ENCODE peak calls at places on chromosomes 13 and 19, in eight cellular contexts. F is PC-3, A is stomach, Z is AG09309, S is AG04450, N is WERI-Rb-1, T is GM12865, J is GM23338. X is an unnamed sample.

GRCh38 chr19:1864480-1865171 is 1.2 kb upstream of the KLF16 start:
- DNase-seq in N (peak), S (no peak), A (peak), T (peak), F (peak), J (peak), Z (no peak), X (no peak)

GRCh38 chr13:95301947-95302386 is 716 bp upstream of the ABCC4 start:
- DNase-seq in F (no peak), J (peak), T (no peak), Z (no peak), A (no peak), S (no peak), N (no peak), X (no peak)

GRCh38 chr19:51794865-51795490 is at the start of gene FPR3:
- DNase-seq in A (no peak), S (no peak), T (no peak), N (no peak), J (no peak), F (no peak), Z (peak), X (no peak)

GRCh38 chr19:38632476-38633213 is 13.7 kb downstream of the EIF3K start:
- DNase-seq in F (no peak), N (no peak), J (no peak), T (no peak), A (no peak), Z (no peak), S (no peak), X (no peak)

GRCh38 chr19:18322318-18322758 is 538 bp downstream of the LSM4 start:
- DNase-seq in F (peak), J (peak), T (peak), S (no peak), N (peak), A (peak), Z (no peak), X (no peak)

GRCh38 chr19:13091400-13092161 is 11.1 kb downstream of the LYL1 start:
- DNase-seq in J (peak), S (no peak), T (no peak), F (no peak), Z (peak), A (no peak), N (no peak), X (no peak)

GRCh38 chr19:41695745-41696144 is 7.7 kb upstream of the CEACAM7 start:
- DNase-seq in S (no peak), T (no peak), Z (no peak), A (no peak), F (no peak), J (no peak), N (no peak), X (no peak)

GRCh38 chr19:33194884-33195710 is 967 bp downstream of the LRP3 start:
- DNase-seq in A (peak), J (peak), T (no peak), F (peak), N (peak), Z (no peak), S (no peak), X (no peak)

GRCh38 chr19:40191836-40192646 is 815 bp downstream of the MAP3K10 start:
- DNase-seq in S (no peak), J (peak), N (peak), Z (no peak), F (peak), A (no peak), T (peak), X (no peak)

GRCh38 chr19:16456652-16457194 is 15.0 kb downstream of the EPS15L1 start:
- DNase-seq in S (no peak), A (no peak), F (peak), N (no peak), Z (no peak), J (peak), T (no peak), X (no peak)

GRCh38 chr19:56191115-56191514 is 6.5 kb downstream of the ZSCAN5B start:
- DNase-seq in A (no peak), F (no peak), Z (no peak), N (no peak), T (no peak), J (peak), S (no peak), X (no peak)

GRCh38 chr19:1630012-1630411 is 22.4 kb downstream of the TCF3 start:
- DNase-seq in F (no peak), J (no peak), A (no peak), N (no peak), S (no peak), T (no peak), Z (no peak), X (no peak)

GRCh38 chr13:99908129-99908805 is 63.3 kb downstream of the ZIC5 start:
- DNase-seq in J (no peak), N (no peak), A (peak), T (no peak), S (no peak), Z (no peak), F (no peak), X (no peak)

GRCh38 chr13:109309625-109310363 is 476.6 kb downstream of the IRS2 start:
- DNase-seq in T (no peak), F (no peak), S (no peak), J (no peak), Z (no peak), A (peak), N (no peak), X (no peak)

GRCh38 chr19:10773969-10774368 is 56.1 kb downstream of the DNM2 start:
- DNase-seq in N (no peak), F (peak), A (no peak), J (no peak), S (no peak), Z (no peak), T (peak), X (no peak)

GRCh38 chr13:25662516-25662915 is 290.7 kb downstream of the ATP8A2 start:
- DNase-seq in F (no peak), J (no peak), Z (no peak), A (no peak), N (no peak), T (no peak), S (no peak), X (no peak)

GRCh38 chr13:51764184-51765141 is 39.5 kb downstream of the DHRS12 start:
- DNase-seq in J (no peak), N (no peak), T (peak), S (peak), A (peak), F (peak), Z (peak), X (no peak)

GRCh38 chr13:35514166-35514565 is 37.7 kb upstream of the MAB21L1 start:
- DNase-seq in Z (no peak), T (no peak), N (no peak), F (no peak), J (no peak), S (no peak), A (no peak), X (no peak)

GRCh38 chr13:77800219-77800618 is 102.7 kb downstream of the SLAIN1 start:
- DNase-seq in F (no peak), T (no peak), A (no peak), N (no peak), S (no peak), Z (peak), J (no peak), X (no peak)

GRCh38 chr19:38251564-38252051 is 4.6 kb downstream of the PPP1R14A start:
- DNase-seq in N (no peak), J (peak), S (no peak), T (no peak), A (no peak), Z (no peak), F (no peak), X (no peak)

GRCh38 chr13:41568990-41569387 is 111.6 kb downstream of the RGCC start:
- DNase-seq in T (no peak), S (no peak), F (no peak), A (no peak), J (no peak), N (no peak), Z (peak), X (no peak)

GRCh38 chr13:99269627-99270252 is 11.6 kb upstream of the GPR18 start:
- DNase-seq in F (peak), T (peak), J (peak), Z (peak), S (peak), N (peak), A (no peak), X (no peak)

GRCh38 chr19:31781542-31781941 is 432.3 kb upstream of the TSHZ3 start:
- DNase-seq in F (no peak), J (no peak), N (no peak), Z (no peak), A (no peak), S (no peak), T (no peak), X (no peak)

GRCh38 chr19:9969688-9969975 is 33.3 kb upstream of the OLFM2 start:
- DNase-seq in J (no peak), A (no peak), T (no peak), F (no peak), N (no peak), Z (no peak), S (no peak), X (no peak)

GRCh38 chr19:48110350-48110966 is at the start of gene PLA2G4C:
- DNase-seq in T (peak), S (peak), F (peak), N (peak), J (peak), A (peak), Z (peak), X (peak)

GRCh38 chr13:114097893-114098688 is 34.3 kb downstream of the RASA3 start:
- DNase-seq in J (no peak), S (no peak), N (peak), Z (no peak), T (no peak), A (no peak), F (no peak), X (peak)

GRCh38 chr13:39784347-39784746 is 128.9 kb downstream of the COG6 start:
- DNase-seq in T (no peak), N (no peak), J (no peak), A (no peak), S (peak), Z (no peak), F (no peak), X (no peak)

GRCh38 chr13:39779337-39780270 is 124.1 kb downstream of the COG6 start:
- DNase-seq in J (no peak), N (peak), F (peak), Z (no peak), A (no peak), S (no peak), T (peak), X (no peak)

GRCh38 chr13:39786091-39786490 is 130.6 kb downstream of the COG6 start:
- DNase-seq in Z (no peak), J (no peak), A (no peak), S (no peak), T (no peak), F (no peak), N (peak), X (no peak)

GRCh38 chr13:39781381-39781780 is 125.9 kb downstream of the COG6 start:
- DNase-seq in N (no peak), J (no peak), A (no peak), S (no peak), T (no peak), F (no peak), Z (no peak), X (no peak)

DNA sequence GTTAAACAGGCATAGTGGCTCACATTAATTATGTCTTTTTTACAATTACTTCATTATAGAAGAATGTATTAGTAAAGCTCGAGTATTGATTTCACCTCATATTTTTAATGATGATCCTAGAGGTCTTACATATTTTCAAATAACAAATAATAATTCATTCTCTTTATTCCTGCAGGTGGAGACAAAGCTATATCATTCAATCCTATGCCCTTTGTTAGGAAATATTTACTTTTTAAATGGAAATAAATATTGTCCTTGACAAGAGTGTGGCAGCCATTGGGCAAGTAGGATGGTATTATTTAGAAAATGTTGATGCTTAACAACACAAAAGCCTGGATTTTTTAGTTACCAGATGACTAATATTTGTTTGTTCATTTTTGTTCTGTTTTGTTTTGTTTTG is 127.6 kb downstream of the COG6 start:
- DNase-seq in A (no peak), N (no peak), J (no peak), F (peak), S (no peak), T (no peak), Z (no peak), X (no peak)
- TF ChIP-seq CTCF in A (no peak), N (no peak), J (no peak), F (peak), S (no peak), T (no peak), Z (peak), X (no peak)

DNA sequence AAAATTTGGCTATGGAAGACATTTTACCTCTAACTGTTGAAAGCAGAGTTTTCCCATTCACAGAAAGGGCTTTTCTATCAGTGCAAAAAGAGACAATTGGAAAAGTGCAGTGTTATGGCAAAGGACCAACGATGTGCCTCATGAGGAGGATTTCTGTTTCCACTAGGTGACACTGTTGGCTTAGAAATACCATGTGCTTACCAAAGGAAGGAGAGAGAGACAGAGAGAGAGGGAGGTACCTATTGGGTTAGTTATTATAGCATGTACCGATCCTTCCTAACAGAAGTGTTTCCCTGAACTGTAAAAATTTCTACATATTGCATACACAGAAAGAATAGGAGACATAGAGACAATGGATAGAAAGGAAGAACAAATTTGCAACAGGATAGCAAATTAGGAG is 23.9 kb upstream of the PSG4 start:
- DNase-seq in Z (no peak), S (no peak), A (no peak), F (peak), N (no peak), T (no peak), J (peak), X (no peak)
- TF ChIP-seq CTCF in Z (peak), S (peak), A (no peak), F (no peak), N (peak), T (no peak), J (peak), X (no peak)

DNA sequence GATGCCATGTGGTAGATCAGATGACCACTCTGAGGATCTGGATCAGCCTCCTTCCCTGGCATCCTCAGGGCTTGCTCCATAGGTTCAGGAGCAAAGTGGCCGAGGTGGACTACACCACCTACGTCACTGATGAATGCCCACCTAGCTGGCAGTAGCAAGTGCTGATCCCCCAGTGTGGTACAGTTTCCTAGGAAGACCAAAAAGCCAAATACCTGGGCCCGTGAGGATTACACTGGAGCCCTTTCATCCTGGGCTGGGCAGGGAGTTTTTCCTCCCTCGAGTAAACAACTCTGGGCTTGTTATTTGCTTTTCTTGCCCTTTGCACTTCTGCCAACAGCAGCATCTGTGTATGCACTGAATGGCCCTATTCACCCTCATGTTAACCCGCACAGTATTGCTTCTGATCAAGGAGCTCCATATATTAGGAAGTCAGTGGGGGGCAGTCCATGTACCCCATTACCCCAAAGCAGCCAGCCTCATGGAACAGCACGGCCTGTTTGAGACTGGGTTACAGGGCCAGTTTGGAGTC is 3.3 kb upstream of the MYADM start:
- DNase-seq in F (peak), Z (no peak), N (no peak), J (no peak), S (no peak), A (peak), T (no peak), X (no peak)
- TF ChIP-seq CTCF in F (no peak), Z (no peak), N (no peak), J (no peak), S (no peak), A (no peak), T (no peak), X (no peak)

DNA sequence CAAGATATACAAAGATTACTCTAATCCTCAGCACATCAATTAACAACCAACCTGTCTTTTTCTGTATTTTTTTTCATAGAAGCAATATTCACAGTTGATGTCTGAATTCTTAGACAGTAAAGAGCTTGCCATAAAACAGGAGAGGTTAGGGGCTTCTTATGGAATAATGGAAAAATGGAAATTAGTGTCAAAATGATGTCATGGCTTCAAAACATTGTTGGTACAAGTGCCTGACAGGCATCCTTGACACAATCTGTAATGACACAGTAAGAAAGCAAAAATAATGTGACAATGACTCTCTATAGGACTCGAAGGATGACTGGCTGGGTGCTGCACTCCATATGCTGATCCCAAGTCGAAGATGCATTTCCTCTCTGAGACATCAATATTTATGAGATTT is 205.2 kb upstream of the DACH1 start:
- DNase-seq in N (no peak), A (no peak), J (no peak), T (no peak), Z (no peak), F (no peak), S (no peak), X (no peak)
- TF ChIP-seq CTCF in N (no peak), A (no peak), J (no peak), T (no peak), Z (no peak), F (no peak), S (no peak), X (no peak)

X was measured in omental fat pad.